ENCODE peak calls at places on chromosomes 2 and 18, in seven cellular contexts. Z is SK-N-SH treated with all-trans-retinoic acid at 6 μM for 48 hours; E is sciatic nerve; S is activated naive CD4-positive, alpha-beta T cell treated with anti-CD3 and anti-CD28 coated beads, Interleukin-2, amount 50 U/mL, for 72 hours; K is activated CD8-positive, alpha-beta T cell treated with anti-CD3 and anti-CD28 coated beads for 36 hours; W is heart left ventricle; J is RWPE2. I is an unnamed sample.

GRCh38 chr2:44928660-44929471 is 12.6 kb upstream of the SIX3 start:
- ATAC-seq in Z (no peak), E (no peak), S (no peak), K (no peak), W (no peak), J (no peak), I (no peak)

GRCh38 chr2:28148566-28148965 is 244.1 kb upstream of the FOSL2 start:
- ATAC-seq in Z (no peak), E (no peak), S (no peak), K (no peak), W (no peak), J (no peak), I (no peak)

GRCh38 chr18:49565656-49566055 is 3.8 kb downstream of the LIPG start:
- ATAC-seq in Z (peak), E (no peak), S (no peak), K (no peak), W (peak), J (no peak), I (no peak)

GRCh38 chr2:226018641-226019040 is 619.1 kb downstream of the NYAP2 start:
- ATAC-seq in Z (no peak), E (no peak), S (no peak), K (no peak), W (no peak), J (no peak), I (no peak)

GRCh38 chr18:22048221-22048620 is 121.2 kb upstream of the GATA6 start:
- ATAC-seq in Z (no peak), E (no peak), S (no peak), K (no peak), W (no peak), J (no peak), I (no peak)

GRCh38 chr2:33069894-33070651 is 123.3 kb downstream of the LTBP1 start:
- ATAC-seq in Z (peak), E (peak), S (peak), K (peak), W (peak), J (peak), I (peak)

GRCh38 chr2:128369126-128369555 is 50.5 kb upstream of the HS6ST1 start:
- ATAC-seq in Z (no peak), E (peak), S (no peak), K (no peak), W (no peak), J (no peak), I (no peak)

GRCh38 chr2:109376115-109376514 is 237.7 kb downstream of the SEPTIN10 start:
- ATAC-seq in Z (no peak), E (no peak), S (no peak), K (no peak), W (peak), J (no peak), I (no peak)

GRCh38 chr2:218270721-218271486 is 585 bp downstream of the PNKD start:
- ATAC-seq in Z (no peak), E (no peak), S (no peak), K (no peak), W (no peak), J (no peak), I (no peak)

GRCh38 chr2:230457793-230458192 is 41.8 kb downstream of the SP100 start:
- ATAC-seq in Z (no peak), E (no peak), S (peak), K (peak), W (no peak), J (no peak), I (no peak)

GRCh38 chr2:55761526-55761925 is 67.9 kb upstream of the PNPT1 start:
- ATAC-seq in Z (peak), E (peak), S (no peak), K (no peak), W (no peak), J (peak), I (no peak)

GRCh38 chr2:172725741-172726140 is 9.9 kb upstream of the RAPGEF4 start:
- ATAC-seq in Z (no peak), E (no peak), S (no peak), K (no peak), W (no peak), J (no peak), I (no peak)

GRCh38 chr2:150491943-150492342 is 4.5 kb upstream of the RND3 start:
- ATAC-seq in Z (no peak), E (no peak), S (no peak), K (no peak), W (no peak), J (peak), I (no peak)

GRCh38 chr2:15674637-15675455 is 83.2 kb downstream of the DDX1 start:
- ATAC-seq in Z (no peak), E (no peak), S (no peak), K (no peak), W (no peak), J (peak), I (no peak)

GRCh38 chr2:11969774-11970173 is 223.3 kb downstream of the LPIN1 start:
- ATAC-seq in Z (no peak), E (no peak), S (no peak), K (no peak), W (no peak), J (no peak), I (no peak)

GRCh38 chr18:3619222-3619621 is 169.2 kb downstream of the TGIF1 start:
- ATAC-seq in Z (no peak), E (no peak), S (no peak), K (no peak), W (no peak), J (no peak), I (no peak)

GRCh38 chr2:20507166-20507692 is 60.4 kb downstream of the RHOB start:
- ATAC-seq in Z (no peak), E (no peak), S (peak), K (peak), W (no peak), J (no peak), I (peak)